ENCODE peak calls at places on chromosome X, in seven cellular contexts. H is GM23338, B is IMR-90, U is SK-N-SH, A is lower lobe of right lung, L is astrocyte, Q is heart right ventricle. Y is an unnamed sample.

GRCh38 chrX:16320765-16321355 is 153.6 kb downstream of the MAGEB17 start:
- DNase-seq in H (no peak), B (peak; percentile 77), U (no peak), A (no peak), L (peak; percentile 71), Q (no peak), Y (peak; percentile 1)

GRCh38 chrX:17046478-17047097 is 100.1 kb downstream of the REPS2 start:
- DNase-seq in H (peak; percentile 84), B (peak; percentile 67), U (peak; percentile 51), A (no peak), L (no peak), Q (peak; percentile 53), Y (peak; percentile 32)

GRCh38 chrX:150525061-150525919 is 43.1 kb upstream of the MTM1 start:
- DNase-seq in H (no peak), B (no peak), U (no peak), A (no peak), L (no peak), Q (peak; percentile 21), Y (no peak)

GRCh38 chrX:78527263-78527662 is 131.9 kb downstream of the RTL3 start:
- DNase-seq in H (no peak), B (peak; percentile 8), U (no peak), A (no peak), L (peak; percentile 41), Q (no peak), Y (no peak)

GRCh38 chrX:43693602-43694406 is 37.7 kb downstream of the MAOA start:
- DNase-seq in H (no peak), B (no peak), U (no peak), A (peak; percentile 48), L (no peak), Q (no peak), Y (no peak)

GRCh38 chrX:70592091-70592490 is 147.5 kb downstream of the DLG3 start:
- DNase-seq in H (no peak), B (peak; percentile 63), U (no peak), A (no peak), L (peak; percentile 34), Q (no peak), Y (peak; percentile 51)

GRCh38 chrX:349702-350101 is 31.1 kb upstream of the GTPBP6 start:
- DNase-seq in H (no peak), B (no peak), U (no peak), A (no peak), L (no peak), Q (no peak), Y (no peak)

GRCh38 chrX:35251229-35251628 is 308.6 kb downstream of the FAM47B start:
- DNase-seq in H (no peak), B (no peak), U (no peak), A (no peak), L (no peak), Q (no peak), Y (no peak)

GRCh38 chrX:65300104-65300809 is 234.3 kb downstream of the LAS1L start:
- DNase-seq in H (peak; percentile 66), B (no peak), U (no peak), A (no peak), L (no peak), Q (no peak), Y (no peak)

GRCh38 chrX:72540318-72540717 is 32.3 kb downstream of the HDAC8 start:
- DNase-seq in H (peak; percentile 39), B (peak; percentile 58), U (peak; percentile 42), A (no peak), L (peak; percentile 10), Q (no peak), Y (peak; percentile 1)

GRCh38 chrX:151397741-151398070 is 700 bp downstream of the VMA21 start:
- DNase-seq in H (peak; percentile 11), B (no peak), U (peak; percentile 33), A (no peak), L (peak; percentile 1), Q (no peak), Y (no peak)

GRCh38 chrX:68018248-68019203 is 414.8 kb downstream of the OPHN1 start:
- DNase-seq in H (peak; percentile 68), B (peak; percentile 32), U (peak; percentile 12), A (no peak), L (no peak), Q (no peak), Y (no peak)

GRCh38 chrX:121028419-121028818 is 19.0 kb upstream of the GLUD2 start:
- DNase-seq in H (no peak), B (no peak), U (no peak), A (no peak), L (no peak), Q (no peak), Y (no peak)

DNA sequence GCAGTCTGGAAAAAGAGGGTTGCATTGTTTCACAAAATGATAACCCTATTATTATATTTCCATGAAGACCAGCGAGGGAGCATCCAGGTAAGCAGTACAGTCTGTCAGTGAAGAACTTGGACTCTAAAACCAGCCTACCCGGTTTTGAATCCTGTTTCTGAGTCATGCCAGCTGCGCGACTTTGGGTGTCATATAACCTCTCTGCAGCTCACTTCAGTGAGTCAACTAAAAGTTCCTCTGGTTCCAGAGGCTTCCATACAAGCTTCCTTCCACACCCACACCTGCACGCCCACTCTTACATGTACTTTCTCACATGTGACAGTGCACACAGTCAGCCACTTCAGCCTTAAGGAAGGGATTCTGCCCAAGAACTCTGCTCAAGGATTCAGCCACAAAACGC is 49.8 kb upstream of the PRPS2 start:
- DNase-seq in H (no peak), B (no peak), U (no peak), A (no peak), L (no peak), Q (no peak), Y (peak; percentile 50)
- H3K27ac ChIP-seq in H (no peak overlapping the region), B (no peak overlapping the region), U (no peak overlapping the region), A (no peak overlapping the region), L (no peak overlapping the region), Q (no peak overlapping the region), Y (no peak overlapping the region)

DNA sequence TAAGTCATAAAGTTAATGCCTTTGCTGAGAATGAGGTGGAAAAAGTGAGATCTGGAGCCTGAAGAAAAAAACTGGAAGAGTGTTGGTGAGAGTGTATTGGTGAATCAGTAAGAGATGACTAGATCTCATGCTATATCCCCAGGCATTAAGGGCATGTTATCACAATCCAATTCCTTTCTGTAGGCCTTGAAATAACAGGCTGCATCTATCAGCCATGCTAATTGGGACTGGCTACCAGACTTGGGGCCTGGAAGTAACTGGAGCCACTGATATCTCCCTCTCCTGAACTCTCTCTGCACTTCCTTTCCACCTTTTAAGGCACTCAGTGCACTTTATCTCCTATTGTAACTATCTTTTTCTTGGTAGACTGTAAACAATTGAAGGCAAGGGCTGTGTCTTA is 88.8 kb upstream of the HPRT1 start:
- DNase-seq in H (no peak), B (no peak), U (peak; percentile 7), A (no peak), L (no peak), Q (no peak), Y (no peak)
- TF ChIP-seq CTCF in H (no peak), B (no peak), U (no peak), A (no peak), L (no peak), Q (no peak), Y (no peak)

GRCh38 chrX:136764206-136764605 is 16.5 kb downstream of the ARHGEF6 start:
- DNase-seq in H (no peak), B (no peak), U (no peak), A (no peak), L (no peak), Q (no peak), Y (no peak)

GRCh38 chrX:136768469-136769084 is 12.2 kb downstream of the ARHGEF6 start:
- DNase-seq in H (no peak), B (peak; percentile 83), U (peak; percentile 20), A (peak; percentile 48), L (peak; percentile 91), Q (no peak), Y (peak; percentile 9)

GRCh38 chrX:136765957-136766356 is 14.8 kb downstream of the ARHGEF6 start:
- DNase-seq in H (no peak), B (no peak), U (no peak), A (no peak), L (no peak), Q (no peak), Y (no peak)

GRCh38 chrX:136767104-136767941 is 13.4 kb downstream of the ARHGEF6 start:
- DNase-seq in H (peak; percentile 72), B (peak; percentile 37), U (peak; percentile 84), A (peak; percentile 79), L (peak; percentile 52), Q (peak; percentile 65), Y (peak; percentile 2)

DNA sequence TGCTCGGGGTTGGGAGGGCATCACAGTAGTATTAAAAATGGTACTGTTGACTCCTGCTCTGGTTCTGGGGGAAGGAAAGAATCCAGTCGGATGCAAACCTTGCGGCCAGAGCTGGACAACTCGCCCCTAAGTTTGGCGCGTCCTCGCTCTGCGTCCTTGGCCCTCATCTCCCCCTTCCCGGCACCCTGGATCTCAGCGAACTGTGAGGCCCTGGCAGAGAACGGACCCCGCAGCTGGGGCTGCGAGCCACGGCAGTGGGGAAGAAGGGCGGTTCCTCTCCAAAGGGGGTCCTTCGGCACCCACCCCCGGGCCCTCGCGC is 14.0 kb downstream of the ARHGEF6 start:
- DNase-seq in H (peak; percentile 14), B (no peak), U (no peak), A (no peak), L (no peak), Q (no peak), Y (no peak)
- H3K27ac ChIP-seq in H (no peak overlapping the region), B (no peak overlapping the region), U (peak overlapping the region; percentile 64), A (peak overlapping the region; percentile 85), L (peak overlapping the region; percentile 50), Q (peak overlapping the region; percentile 94), Y (no peak overlapping the region)

GRCh38 chrX:21843179-21843578 is 3.8 kb downstream of the MBTPS2 start:
- DNase-seq in H (no peak), B (peak; percentile 1), U (no peak), A (no peak), L (no peak), Q (no peak), Y (no peak)

GRCh38 chrX:21838937-21839333 is 482 bp upstream of the MBTPS2 start:
- DNase-seq in H (no peak), B (peak; percentile 14), U (no peak), A (no peak), L (peak; percentile 6), Q (no peak), Y (peak; percentile 0)

GRCh38 chrX:21840199-21840557 is 761 bp downstream of the MBTPS2 start:
- DNase-seq in H (no peak), B (peak; percentile 5), U (no peak), A (no peak), L (peak; percentile 15), Q (no peak), Y (no peak)

GRCh38 chrX:21837056-21837455 is 2.4 kb upstream of the MBTPS2 start:
- DNase-seq in H (no peak), B (no peak), U (no peak), A (no peak), L (no peak), Q (no peak), Y (no peak)

DNA sequence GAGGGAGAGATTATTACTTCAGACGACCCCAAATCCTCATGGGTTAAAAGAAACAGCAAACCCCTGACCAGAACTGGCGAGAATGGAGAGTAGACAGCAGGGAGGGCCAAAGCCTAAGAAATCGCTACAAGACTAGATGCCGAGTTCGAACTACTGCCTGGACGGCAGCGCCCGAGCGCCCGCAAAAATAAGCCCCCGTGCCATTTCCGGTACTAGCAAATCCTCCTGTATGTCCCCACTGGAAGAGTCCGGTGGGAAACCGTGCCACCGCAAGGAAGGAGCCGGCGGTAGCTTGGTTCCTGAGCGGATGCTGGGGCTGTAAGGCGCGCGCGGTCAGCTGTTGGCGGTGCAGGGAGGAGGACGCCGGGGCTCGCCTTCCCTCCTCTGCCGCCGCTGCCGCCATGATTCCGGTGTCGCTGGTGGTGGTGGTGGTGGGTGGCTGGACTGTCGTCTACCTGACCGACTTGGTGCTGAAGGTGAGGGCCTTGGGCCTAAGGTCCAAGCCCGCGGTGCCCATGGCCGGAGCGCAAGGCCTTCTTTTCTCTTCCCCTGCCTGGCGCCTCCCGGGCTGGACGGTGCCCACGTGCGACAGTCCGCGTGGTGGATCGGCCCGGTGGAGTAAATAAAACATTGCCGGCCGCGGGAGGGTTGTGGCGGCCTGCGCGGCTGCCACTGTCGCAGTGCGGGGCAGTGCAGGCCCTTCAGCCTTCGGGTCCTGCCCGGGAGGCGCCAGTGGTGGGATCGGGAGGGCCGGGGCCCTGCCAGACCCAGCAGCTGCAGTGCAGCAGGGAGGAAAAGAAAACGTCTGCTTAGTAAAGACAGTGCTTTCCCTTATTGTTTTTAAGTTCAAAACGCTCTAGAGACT is at the start of gene MBTPS2:
- DNase-seq in H (peak; percentile 85), B (peak; percentile 91), U (peak; percentile 76), A (peak; percentile 84), L (peak; percentile 82), Q (peak; percentile 84), Y (peak; percentile 49)
- TF ChIP-seq CTCF in H (no peak), B (peak; percentile 50), U (peak; percentile 49), A (no peak), L (peak; percentile 10), Q (no peak), Y (no peak)

Y was measured in RWPE1.